ENCODE peak calls at places on chromosome 1, in five cellular contexts. H is stomach, K is epithelial cell of esophagus, L is GM20000, J is activated B cell treated with CpG ODN at 0.5 μM for 24 hours. E is an unnamed sample.

GRCh38 chr1:14117700-14118099 is 417.7 kb downstream of the PRDM2 start:
- DNase-seq in J (no peak), H (no peak), L (no peak), K (peak), E (no peak)

GRCh38 chr1:999797-1000356 is at the start of gene HES4:
- DNase-seq in H (peak), L (peak), J (peak), K (peak), E (peak)

GRCh38 chr1:224922404-224923164 is 6.9 kb upstream of the DNAH14 start:
- DNase-seq in L (peak), H (peak), J (no peak), K (peak), E (no peak)

GRCh38 chr1:52659356-52659755 is 26.4 kb downstream of the SHISAL2A start:
- DNase-seq in H (no peak), J (no peak), K (peak), L (peak), E (no peak)

GRCh38 chr1:6208723-6209660 is 3.1 kb downstream of the RNF207 start:
- DNase-seq in K (peak), J (no peak), L (peak), H (peak), E (no peak)

GRCh38 chr1:156140879-156141707 is 12.3 kb upstream of the SEMA4A start:
- DNase-seq in J (no peak), L (peak), H (no peak), K (no peak), E (no peak)

GRCh38 chr1:219271914-219272545 is 98.4 kb downstream of the LYPLAL1 start:
- DNase-seq in L (peak), H (no peak), J (no peak), K (no peak), E (no peak)

GRCh38 chr1:12244078-12244477 is 14.2 kb downstream of the VPS13D start:
- DNase-seq in J (no peak), L (peak), K (peak), H (no peak), E (no peak)

GRCh38 chr1:68338107-68338506 is 105.8 kb upstream of the WLS start:
- DNase-seq in H (no peak), J (no peak), K (no peak), L (no peak), E (no peak)

GRCh38 chr1:200486634-200487033 is 76.8 kb upstream of the ZNF281 start:
- DNase-seq in K (no peak), J (no peak), L (no peak), H (no peak), E (no peak)
- TF ChIP-seq CTCF in K (no peak), J (no peak), L (no peak), H (no peak), E (no peak)

DNA sequence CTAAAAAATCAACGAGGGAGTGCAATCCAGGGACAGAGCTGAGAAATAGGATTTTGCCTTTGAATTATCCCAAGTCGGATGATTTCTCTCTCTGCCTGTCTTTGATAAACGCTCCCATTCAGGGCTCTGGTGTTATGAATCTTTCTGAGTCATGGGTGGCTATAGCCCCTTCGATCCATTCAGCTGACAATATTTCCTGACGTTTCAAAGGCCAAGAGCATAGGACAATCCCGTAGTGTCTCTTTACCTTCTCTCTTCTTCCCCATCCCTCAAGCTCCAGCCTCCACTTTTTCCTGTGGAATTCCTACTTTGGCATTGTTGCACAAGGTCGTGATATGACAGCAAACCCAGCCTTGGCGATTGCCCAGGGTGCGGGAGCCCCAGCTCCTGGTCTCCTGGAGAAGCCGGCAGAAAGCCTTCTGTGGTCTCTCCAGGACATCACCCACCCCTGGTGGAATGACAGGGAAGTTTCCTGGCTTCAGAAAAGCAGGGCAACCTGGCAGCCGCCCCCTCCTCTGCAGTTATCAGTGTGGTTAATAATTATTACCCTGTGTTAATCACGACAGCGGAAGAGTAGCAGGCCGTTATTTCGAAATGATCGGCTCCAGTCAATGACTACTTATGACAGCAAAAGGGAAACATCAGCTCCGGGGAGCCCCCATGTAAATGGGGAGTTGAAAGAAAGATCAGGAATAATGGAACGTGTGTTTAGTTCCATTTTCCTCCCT is 8.1 kb upstream of the PLXNA2 start:
- DNase-seq in L (no peak), H (no peak), K (no peak), J (no peak), E (no peak)
- TF ChIP-seq CTCF in L (no peak), H (no peak), K (no peak), J (no peak), E (no peak)

GRCh38 chr1:57704231-57704630 is 280.4 kb upstream of the DAB1 start:
- DNase-seq in H (no peak), J (no peak), K (no peak), L (no peak), E (no peak)
- TF ChIP-seq CTCF in H (no peak), J (no peak), K (no peak), L (no peak), E (no peak)

GRCh38 chr1:221715321-221716169 is 26.3 kb downstream of the DUSP10 start:
- DNase-seq in J (no peak), L (no peak), H (no peak), K (peak), E (no peak)

GRCh38 chr1:221716713-221717490 is 25.0 kb downstream of the DUSP10 start:
- DNase-seq in J (no peak), H (no peak), L (no peak), K (peak), E (no peak)

GRCh38 chr1:221712776-221713431 is 29.0 kb downstream of the DUSP10 start:
- DNase-seq in L (peak), K (no peak), J (peak), H (peak), E (peak)

GRCh38 chr1:221712198-221712684 is 29.6 kb downstream of the DUSP10 start:
- DNase-seq in H (no peak), J (no peak), K (peak), L (peak), E (no peak)

DNA sequence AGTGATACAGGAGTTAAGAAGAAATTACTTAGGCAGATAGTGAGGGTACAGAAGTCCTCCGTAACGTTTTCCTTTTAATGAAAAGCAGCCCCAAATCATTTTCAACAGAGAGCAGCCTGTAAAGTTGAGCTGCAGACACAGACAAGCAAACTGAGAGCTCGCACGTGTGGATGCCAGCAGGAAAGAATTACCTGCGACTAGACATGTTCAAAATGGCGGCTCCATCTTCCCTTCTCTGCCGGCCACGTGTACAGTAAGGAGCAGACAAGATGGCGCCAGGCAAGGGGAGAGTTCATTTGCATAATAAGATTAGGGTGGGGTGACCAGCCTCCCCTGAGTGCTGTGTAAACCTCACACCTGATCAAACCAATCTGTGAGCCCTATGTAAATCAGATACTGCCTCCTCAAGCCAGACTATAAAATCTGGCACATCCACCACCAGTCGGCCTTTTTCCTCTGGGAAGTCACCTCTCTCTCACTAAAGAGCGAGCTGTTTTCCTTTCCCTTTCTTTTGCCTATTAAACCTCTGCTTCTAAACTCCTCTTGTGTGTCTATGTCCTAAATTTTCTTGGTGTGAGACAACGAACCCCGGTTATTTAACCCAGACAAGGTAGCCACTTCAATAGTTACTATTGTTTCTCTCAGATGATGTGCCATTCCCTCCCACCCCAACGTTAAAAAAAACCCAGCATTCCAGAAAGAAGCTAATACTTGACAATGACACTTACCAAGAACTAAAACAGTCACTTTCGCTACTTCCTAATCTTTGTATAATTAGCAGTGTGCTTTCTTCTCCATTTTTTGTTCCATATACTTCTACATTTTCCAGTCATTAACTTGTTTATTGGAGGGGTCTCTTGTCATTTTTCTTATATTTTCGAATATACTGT is 27.4 kb downstream of the DUSP10 start:
- DNase-seq in H (no peak), K (no peak), J (no peak), L (no peak), E (no peak)
- TF ChIP-seq CTCF in H (no peak), K (no peak), J (no peak), L (no peak), E (no peak)

GRCh38 chr1:113958691-113959090 is 20.6 kb upstream of the OLFML3 start:
- DNase-seq in K (peak), J (no peak), H (no peak), L (no peak), E (no peak)

GRCh38 chr1:113966013-113966412 is 13.3 kb upstream of the OLFML3 start:
- DNase-seq in J (no peak), L (no peak), K (no peak), H (no peak), E (no peak)

DNA sequence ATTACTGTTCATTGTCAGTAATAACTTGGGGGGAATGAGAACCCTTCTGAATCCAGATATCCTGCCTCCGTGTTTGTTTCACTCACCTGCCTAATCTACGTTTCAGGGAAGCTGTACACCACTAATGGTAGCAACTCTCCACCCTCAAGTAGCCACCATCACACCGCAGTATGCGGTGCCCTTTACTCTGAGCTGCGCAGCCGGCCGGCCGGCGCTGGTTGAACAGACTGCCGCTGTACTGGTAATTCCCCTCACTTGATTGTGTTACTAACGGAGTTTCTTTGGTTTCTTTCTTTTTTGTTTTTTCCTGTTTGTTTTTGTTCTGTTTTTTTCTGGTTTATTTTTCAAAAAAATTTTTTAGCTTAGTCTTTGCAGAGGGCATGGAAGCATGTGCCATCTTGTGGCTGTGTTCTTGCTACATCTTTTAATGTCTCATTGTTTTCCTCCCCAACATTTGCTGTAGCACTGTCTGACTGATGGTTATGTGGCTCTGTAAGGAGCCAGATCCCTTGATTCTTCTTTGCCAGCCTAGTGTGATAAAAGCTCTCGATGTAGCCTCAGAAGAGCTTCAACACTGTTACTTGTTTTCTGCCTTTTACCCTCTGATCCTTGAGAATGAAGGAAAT is 15.9 kb upstream of the OLFML3 start:
- DNase-seq in K (no peak), H (no peak), J (no peak), L (no peak), E (no peak)
- TF ChIP-seq CTCF in K (no peak), H (no peak), J (no peak), L (no peak), E (no peak)